ENCODE peak calls at places on chromosomes 3 and 15, in four cellular contexts. Y, K, D and A are unnamed samples.

GRCh38 chr3:136193273-136194043 is 2.7 kb downstream of the MSL2 start:
- DNase-seq in K (no peak), Y (no peak), D (no peak), A (peak)

GRCh38 chr15:82677720-82678323 is 30.7 kb upstream of the CPEB1 start:
- DNase-seq in K (no peak), D (no peak), Y (no peak), A (no peak)

GRCh38 chr15:63048986-63049665 is 6.6 kb downstream of the TPM1 start:
- DNase-seq in D (no peak), K (peak), Y (no peak), A (peak)

GRCh38 chr3:41290306-41290705 is 91.0 kb downstream of the CTNNB1 start:
- DNase-seq in Y (no peak), K (peak), D (no peak), A (no peak)

GRCh38 chr3:5264896-5265770 is 77.6 kb downstream of the EDEM1 start:
- DNase-seq in K (no peak), Y (no peak), D (no peak), A (no peak)

GRCh38 chr15:57675481-57676181 is 30.9 kb upstream of the POLR2M start:
- DNase-seq in D (no peak), K (peak), Y (no peak), A (no peak)

GRCh38 chr3:111861396-111861795 is 2.3 kb downstream of the PHLDB2 start:
- DNase-seq in K (no peak), Y (no peak), D (no peak), A (peak)

GRCh38 chr3:126508539-126508938 is 9.0 kb downstream of the UROC1 start:
- DNase-seq in K (no peak), Y (peak), D (no peak), A (no peak)

GRCh38 chr3:156149781-156150375 is 29.5 kb downstream of the KCNAB1 start:
- DNase-seq in D (no peak), K (no peak), Y (no peak), A (no peak)

GRCh38 chr15:52362497-52362896 is 66.9 kb upstream of the MYO5C start:
- DNase-seq in K (no peak), Y (no peak), D (no peak), A (peak)

GRCh38 chr3:46904303-46905190 is 27.0 kb downstream of the PTH1R start:
- DNase-seq in D (no peak), Y (no peak), K (no peak), A (no peak)

GRCh38 chr3:104886220-104886995 is 480.3 kb upstream of the ALCAM start:
- DNase-seq in Y (no peak), D (no peak), K (no peak), A (no peak)

GRCh38 chr3:172286554-172287148 is 161.6 kb downstream of the GHSR start:
- DNase-seq in D (no peak), K (no peak), Y (no peak), A (no peak)

GRCh38 chr15:87287156-87287555 is 969.4 kb downstream of the NTRK3 start:
- DNase-seq in K (no peak), D (no peak), Y (no peak), A (no peak)

GRCh38 chr3:50632450-50632849 is 15.5 kb downstream of the MAPKAPK3 start:
- DNase-seq in Y (no peak), K (no peak), D (no peak), A (no peak)

GRCh38 chr3:106792716-106793115 is 584.5 kb upstream of the CCDC54 start:
- DNase-seq in Y (no peak), D (no peak), K (no peak), A (no peak)

GRCh38 chr3:43754316-43754715 is 63.6 kb downstream of the ABHD5 start:
- DNase-seq in Y (no peak), K (no peak), D (no peak), A (no peak)

GRCh38 chr3:59017617-59017984 is 32.2 kb downstream of the CFAP20DC start:
- DNase-seq in K (no peak), Y (no peak), D (no peak), A (no peak)

GRCh38 chr3:161388860-161389259 is 17.5 kb upstream of the SPTSSB start:
- DNase-seq in Y (no peak), D (no peak), K (no peak), A (no peak)

GRCh38 chr3:14152233-14152962 is 26.0 kb downstream of the XPC start:
- DNase-seq in K (no peak), Y (no peak), D (no peak), A (no peak)

GRCh38 chr3:160076519-160076918 is 87.9 kb downstream of the IL12A start:
- DNase-seq in Y (no peak), D (no peak), K (peak), A (no peak)

GRCh38 chr15:70339551-70340517 is 242.1 kb upstream of the TLE3 start:
- DNase-seq in Y (no peak), D (no peak), K (no peak), A (peak)

GRCh38 chr3:185070491-185071335 is 82.1 kb downstream of the C3orf70 start:
- DNase-seq in Y (peak), K (peak), D (no peak), A (peak)

GRCh38 chr3:176767385-176767784 is 429.9 kb downstream of the TBL1XR1 start:
- DNase-seq in D (no peak), K (no peak), Y (peak), A (no peak)

GRCh38 chr3:3801510-3801841 is 2.2 kb downstream of the LRRN1 start:
- DNase-seq in Y (no peak), K (no peak), D (no peak), A (no peak)

GRCh38 chr3:17258823-17259436 is 374.2 kb downstream of the PLCL2 start:
- DNase-seq in Y (peak), K (peak), D (no peak), A (peak)

GRCh38 chr3:129892857-129893615 is 475 bp downstream of the TMCC1 start:
- DNase-seq in K (peak), D (peak), Y (no peak), A (peak)

GRCh38 chr15:65044724-65045481 is at the start of gene SLC51B:
- DNase-seq in Y (no peak), K (peak), D (no peak), A (no peak)

GRCh38 chr3:170044795-170045244 is 7.0 kb downstream of the GPR160 start:
- DNase-seq in K (no peak), Y (no peak), D (peak), A (no peak)

GRCh38 chr3:120093119-120093922 is 926 bp downstream of the GSK3B start:
- DNase-seq in K (no peak), Y (peak), D (no peak), A (peak)

GRCh38 chr15:33810083-33810595 is 158.2 kb upstream of the CHRM5 start:
- DNase-seq in Y (no peak), D (no peak), K (no peak), A (no peak)

GRCh38 chr3:87120850-87121249 is 106.3 kb upstream of the CHMP2B start:
- DNase-seq in Y (no peak), D (no peak), K (no peak), A (no peak)

GRCh38 chr3:190092250-190092649 is 28.4 kb downstream of the P3H2 start:
- DNase-seq in D (no peak), K (no peak), Y (no peak), A (peak)

GRCh38 chr3:185270262-185270955 is 16.6 kb upstream of the EHHADH start:
- DNase-seq in K (peak), D (no peak), Y (no peak), A (peak)

GRCh38 chr3:172201136-172201989 is 162.0 kb downstream of the FNDC3B start:
- DNase-seq in K (no peak), Y (no peak), D (no peak), A (peak)

GRCh38 chr3:126527455-126528211 is 3.7 kb downstream of the CHST13 start:
- DNase-seq in D (no peak), Y (no peak), K (no peak), A (no peak)

GRCh38 chr15:85993116-85993515 is 86.6 kb upstream of the AGBL1 start:
- DNase-seq in D (no peak), Y (no peak), K (no peak), A (no peak)

GRCh38 chr3:186079925-186080324 is 29.0 kb downstream of the ETV5 start:
- DNase-seq in K (no peak), D (no peak), Y (no peak), A (no peak)

GRCh38 chr3:63753567-63753966 is 65.5 kb upstream of the C3orf49 start:
- DNase-seq in Y (no peak), D (no peak), K (peak), A (peak)

GRCh38 chr15:96345560-96346389 is 15.3 kb downstream of the NR2F2 start:
- DNase-seq in Y (no peak), K (peak), D (no peak), A (peak)

DNA sequence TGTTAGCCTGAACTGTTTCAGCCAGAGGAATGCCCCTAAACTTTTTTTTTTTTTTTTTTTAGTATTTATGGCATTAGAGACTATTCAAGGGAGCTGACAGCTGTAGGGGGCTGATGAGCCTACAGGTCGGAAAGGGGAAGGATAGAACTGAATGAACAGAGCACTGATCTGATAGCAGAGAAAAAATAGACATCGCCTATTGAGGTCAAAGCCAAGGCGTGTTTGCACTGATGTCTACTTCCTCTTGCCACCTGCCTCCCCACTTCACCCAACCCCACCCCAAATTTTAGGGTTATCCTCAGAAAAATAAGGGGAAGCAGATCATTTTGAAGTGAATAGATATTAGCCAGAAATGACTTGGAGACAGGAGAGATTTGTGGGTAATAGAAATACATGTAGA is 3.0 kb upstream of the ZMAT3 start:
- DNase-seq in K (no peak), D (no peak), Y (no peak), A (no peak)
- TF ChIP-seq EZH2 in K (no peak), D (no peak), Y (no peak), A (no peak)

DNA sequence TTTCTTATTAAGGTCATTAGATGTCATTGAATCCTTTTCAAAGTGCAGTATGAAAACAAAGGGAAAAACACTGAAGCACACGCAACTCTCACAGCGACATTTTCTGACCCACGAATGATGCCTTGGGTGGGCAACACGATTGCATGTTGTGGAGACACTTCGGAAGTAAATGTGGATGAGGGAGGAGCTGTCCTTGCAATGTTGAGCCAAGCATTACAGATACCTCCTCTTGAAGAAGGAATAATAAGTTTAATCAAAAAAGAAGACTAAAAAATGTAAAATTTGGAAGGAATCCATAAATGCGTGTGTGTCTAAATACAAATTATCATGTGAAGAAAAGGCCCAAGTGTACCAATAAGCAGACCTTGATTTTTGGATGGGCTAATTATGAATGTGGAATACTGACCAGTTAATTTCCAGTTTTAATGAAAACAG is 16.9 kb downstream of the THBS1 start:
- DNase-seq in Y (no peak), D (no peak), K (no peak), A (peak)
- TF ChIP-seq POLR2A in Y (no peak), D (no peak), K (no peak), A (peak)

GRCh38 chr3:127822166-127822835 is at the start of gene MGLL:
- DNase-seq in K (no peak), Y (no peak), D (no peak), A (peak)
- TF ChIP-seq EZH2 in K (no peak), Y (no peak), D (no peak), A (no peak)

GRCh38 chr15:93308026-93308670 is 219.1 kb upstream of the RGMA start:
- DNase-seq in K (no peak), Y (no peak), D (no peak), A (no peak)
- TF ChIP-seq POLR2A in K (no peak), Y (no peak), D (no peak), A (no peak)

GRCh38 chr3:134029256-134029733 is 430 bp downstream of the SLCO2A1 start:
- DNase-seq in K (no peak), D (no peak), Y (no peak), A (peak)
- TF ChIP-seq EZH2 in K (peak), D (no peak), Y (no peak), A (no peak)

DNA sequence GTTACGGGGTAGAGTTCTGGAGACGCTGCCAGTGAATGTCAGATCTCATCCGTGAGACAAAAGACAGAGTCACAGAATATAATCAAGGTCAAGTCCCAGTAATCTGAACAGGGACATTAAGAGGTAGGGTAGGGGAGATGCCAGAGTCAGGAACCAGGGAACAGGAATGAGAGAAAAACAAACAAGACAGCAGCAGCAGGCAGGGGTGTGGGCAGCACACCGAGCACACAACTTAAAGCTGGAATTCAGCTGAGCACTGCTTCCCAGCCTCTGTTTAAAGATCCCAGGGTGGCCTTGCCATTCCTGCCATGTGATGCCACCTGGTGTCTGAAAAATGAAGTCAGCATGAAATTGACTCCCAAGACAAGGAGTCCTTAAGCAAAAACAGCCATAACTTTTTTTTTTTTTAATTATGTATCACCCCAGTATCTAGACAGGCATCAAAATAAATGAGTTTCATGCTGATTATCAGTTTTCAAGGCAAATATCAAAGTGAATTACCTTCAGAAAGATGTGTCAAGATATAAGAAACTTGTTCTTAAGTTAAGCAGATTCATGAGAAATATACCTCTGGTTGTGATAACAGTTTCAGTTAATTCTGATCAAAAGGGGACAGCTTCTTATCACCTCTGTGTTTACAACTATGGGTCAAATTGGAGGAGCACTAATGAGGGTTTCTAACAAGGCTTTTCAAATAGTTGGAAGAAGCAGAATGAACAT is 203.7 kb downstream of the SLC9A9 start:
- DNase-seq in Y (peak), D (peak), K (peak), A (peak)
- TF ChIP-seq POLR2A in Y (no peak), D (no peak), K (no peak), A (no peak)

DNA sequence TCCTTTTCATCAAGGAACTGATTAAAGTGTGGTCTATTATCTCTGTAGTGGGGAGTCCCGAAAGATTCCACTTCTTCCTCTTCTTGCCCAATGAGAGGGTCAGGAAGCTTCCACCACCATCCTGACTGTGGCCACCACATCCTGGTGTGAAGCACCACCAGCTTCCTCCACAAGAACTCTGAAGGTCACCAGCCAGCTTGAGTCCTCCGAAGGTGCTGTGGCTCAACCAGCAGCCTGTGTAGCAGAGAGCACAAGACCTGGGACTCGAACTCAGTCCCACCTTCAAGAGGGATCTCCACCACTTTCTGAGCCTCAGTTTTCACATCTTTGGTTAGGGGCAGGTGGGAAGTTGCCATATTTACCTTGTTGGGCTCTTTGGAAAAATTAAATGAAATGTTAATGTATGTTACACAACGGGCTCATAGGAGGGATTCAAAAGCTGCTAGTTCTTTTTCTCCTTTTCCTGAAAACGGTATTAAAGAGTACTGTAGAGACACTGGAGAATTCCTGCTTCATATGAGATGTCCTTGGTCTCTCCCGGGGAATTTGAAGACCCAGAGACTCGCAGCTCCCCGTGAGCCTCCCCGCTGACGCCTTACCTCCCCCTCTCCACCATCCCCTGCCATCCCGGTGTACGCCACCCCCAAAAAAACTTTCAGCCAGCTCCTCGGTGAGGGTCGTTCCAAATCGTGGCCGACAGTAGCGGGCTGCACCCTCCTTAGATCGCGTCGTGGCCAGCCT is 816 bp upstream of the ACAN start:
- DNase-seq in D (no peak), Y (no peak), K (no peak), A (no peak)
- TF ChIP-seq EZH2 in D (no peak), Y (no peak), K (peak), A (peak)

GRCh38 chr15:101807345-101807945 is 4.1 kb downstream of the OR4F6 start:
- DNase-seq in Y (no peak), K (no peak), D (no peak), A (no peak)
- TF ChIP-seq POLR2A in Y (no peak), K (no peak), D (no peak), A (no peak)

DNA sequence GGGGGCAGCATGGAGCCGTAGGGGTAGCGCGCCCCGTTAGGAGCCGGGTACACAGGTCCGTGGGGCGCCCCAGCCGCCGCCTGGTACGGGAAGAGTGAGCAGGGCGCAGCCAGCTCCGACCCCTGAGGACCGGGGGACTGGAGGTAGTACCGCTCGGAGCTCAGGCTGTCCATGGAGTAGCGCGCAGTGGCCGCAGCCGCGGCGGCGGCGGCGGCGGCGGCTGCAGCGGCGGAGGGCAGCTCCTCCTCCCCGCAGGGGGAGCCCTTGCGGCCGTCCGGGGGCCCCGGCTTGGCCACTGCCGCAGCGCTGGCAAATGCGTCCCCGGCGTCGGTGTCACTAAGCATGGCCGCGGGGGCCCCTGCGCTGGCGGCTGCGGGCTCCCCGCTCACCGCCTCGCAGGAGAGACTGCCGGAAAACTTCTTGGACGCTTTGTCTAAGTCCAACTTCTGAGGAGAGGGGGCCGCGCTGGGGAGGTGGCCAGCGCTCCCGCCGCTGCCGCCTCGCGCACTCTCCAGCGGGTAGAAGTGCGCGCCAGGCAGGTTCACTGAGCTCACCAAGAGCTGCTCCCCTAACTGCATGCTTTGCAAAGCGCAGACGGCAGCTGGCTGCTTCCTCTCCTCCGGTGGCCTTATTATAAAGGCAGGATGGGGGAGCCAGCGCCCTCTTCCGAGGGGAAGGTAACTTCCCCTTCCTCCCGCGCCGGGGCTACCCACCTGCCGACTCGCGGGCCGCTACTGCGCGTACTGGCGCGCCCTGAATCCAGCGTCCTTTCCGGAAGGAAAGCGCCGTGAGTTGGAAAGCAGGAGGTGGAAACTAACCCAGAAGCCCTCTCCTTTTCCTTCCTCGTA is at the start of gene EOMES:
- DNase-seq in K (peak), D (no peak), Y (peak), A (peak)
- TF ChIP-seq EZH2 in K (no peak), D (no peak), Y (no peak), A (peak)

DNA sequence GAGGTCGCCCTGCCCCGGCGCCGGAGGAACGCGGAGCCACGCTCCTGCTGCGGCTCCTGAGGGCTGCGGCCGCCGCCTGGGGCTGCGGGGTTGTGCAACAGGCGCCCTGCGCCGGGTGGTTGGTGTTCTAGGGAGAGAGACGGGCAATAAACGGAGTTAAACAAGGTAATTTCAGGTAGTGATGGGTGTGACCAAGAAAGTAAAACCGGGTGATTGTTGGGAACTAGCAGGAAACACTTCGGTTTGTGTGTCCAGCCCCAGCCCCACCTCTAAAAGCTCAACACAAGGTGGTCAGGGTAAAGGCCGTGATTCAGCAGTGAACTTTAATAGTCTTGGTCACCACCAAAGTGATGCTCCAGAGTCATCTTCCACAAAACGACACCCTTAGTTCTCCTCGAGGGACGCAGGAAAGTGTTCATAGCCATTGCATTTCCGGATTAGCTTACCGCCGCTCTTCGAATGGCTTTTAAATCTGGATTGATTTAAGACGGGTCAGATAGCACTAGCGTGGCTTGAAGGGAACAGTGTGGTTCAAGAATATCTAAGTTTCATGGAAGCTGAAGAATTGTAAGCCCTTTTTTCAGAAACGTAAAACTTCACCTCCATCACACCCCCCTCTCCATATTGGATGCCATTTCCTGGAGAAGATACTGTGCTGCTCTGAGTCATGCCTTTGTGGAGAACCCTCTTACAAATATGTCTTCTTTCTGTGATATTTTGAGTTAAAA is 702 bp downstream of the RNF7 start:
- DNase-seq in Y (no peak), K (no peak), D (no peak), A (peak)
- TF ChIP-seq POLR2A in Y (no peak), K (no peak), D (no peak), A (no peak)